ENCODE peak calls at places on chromosomes 11 and 22, in ten cellular contexts. One of them, this sample, is unnamed.

GRCh38 chr11:95977534-95978174 is 53.7 kb upstream of the MTMR2 start:
- DNase-seq in NCI-H1105: no peak
- DNase-seq in HEK293T: no peak
- DNase-seq in uterus: no peak
- DNase-seq in amniotic stem cell: no peak
- DNase-seq in epithelial cell of esophagus: peak
- DNase-seq in lung microvascular endothelial cell: peak
- DNase-seq in activated gamma-delta T cell treated with Interleukin-2 at 50 U/mL for 16 hours: no peak
- DNase-seq in IMR-90: peak
- DNase-seq in CD4-positive, alpha-beta T cell: no peak
- DNase-seq in this sample: peak

GRCh38 chr11:60951611-60951908 is 416 bp downstream of the SLC15A3 start:
- DNase-seq in NCI-H1105: no peak
- DNase-seq in HEK293T: no peak
- DNase-seq in uterus: peak
- DNase-seq in amniotic stem cell: no peak
- DNase-seq in epithelial cell of esophagus: no peak
- DNase-seq in lung microvascular endothelial cell: no peak
- DNase-seq in activated gamma-delta T cell treated with Interleukin-2 at 50 U/mL for 16 hours: no peak
- DNase-seq in IMR-90: no peak
- DNase-seq in CD4-positive, alpha-beta T cell: no peak
- DNase-seq in this sample: no peak

GRCh38 chr22:44309137-44309536 is 3.6 kb downstream of the SHISAL1 start:
- DNase-seq in NCI-H1105: no peak
- DNase-seq in HEK293T: no peak
- DNase-seq in uterus: peak
- DNase-seq in amniotic stem cell: peak
- DNase-seq in epithelial cell of esophagus: peak
- DNase-seq in lung microvascular endothelial cell: peak
- DNase-seq in activated gamma-delta T cell treated with Interleukin-2 at 50 U/mL for 16 hours: no peak
- DNase-seq in IMR-90: peak
- DNase-seq in CD4-positive, alpha-beta T cell: no peak
- DNase-seq in this sample: peak

GRCh38 chr22:31776231-31776630 is 22.4 kb downstream of the DEPDC5 start:
- DNase-seq in NCI-H1105: no peak
- DNase-seq in HEK293T: no peak
- DNase-seq in uterus: no peak
- DNase-seq in amniotic stem cell: no peak
- DNase-seq in epithelial cell of esophagus: peak
- DNase-seq in lung microvascular endothelial cell: peak
- DNase-seq in activated gamma-delta T cell treated with Interleukin-2 at 50 U/mL for 16 hours: no peak
- DNase-seq in IMR-90: no peak
- DNase-seq in CD4-positive, alpha-beta T cell: no peak
- DNase-seq in this sample: no peak

GRCh38 chr22:33443688-33444087 is 385.5 kb upstream of the SYN3 start:
- DNase-seq in NCI-H1105: no peak
- DNase-seq in HEK293T: no peak
- DNase-seq in uterus: no peak
- DNase-seq in amniotic stem cell: no peak
- DNase-seq in epithelial cell of esophagus: no peak
- DNase-seq in lung microvascular endothelial cell: no peak
- DNase-seq in activated gamma-delta T cell treated with Interleukin-2 at 50 U/mL for 16 hours: no peak
- DNase-seq in IMR-90: no peak
- DNase-seq in CD4-positive, alpha-beta T cell: no peak
- DNase-seq in this sample: no peak

GRCh38 chr22:27804683-27805297 is 3.2 kb upstream of the MN1 start:
- DNase-seq in NCI-H1105: no peak
- DNase-seq in HEK293T: peak
- DNase-seq in uterus: peak
- DNase-seq in amniotic stem cell: peak
- DNase-seq in epithelial cell of esophagus: peak
- DNase-seq in lung microvascular endothelial cell: peak
- DNase-seq in activated gamma-delta T cell treated with Interleukin-2 at 50 U/mL for 16 hours: peak
- DNase-seq in IMR-90: peak
- DNase-seq in CD4-positive, alpha-beta T cell: no peak
- DNase-seq in this sample: peak

GRCh38 chr11:28146123-28146751 is 38.0 kb downstream of the METTL15 start:
- DNase-seq in NCI-H1105: no peak
- DNase-seq in HEK293T: no peak
- DNase-seq in uterus: no peak
- DNase-seq in amniotic stem cell: peak
- DNase-seq in epithelial cell of esophagus: peak
- DNase-seq in lung microvascular endothelial cell: peak
- DNase-seq in activated gamma-delta T cell treated with Interleukin-2 at 50 U/mL for 16 hours: no peak
- DNase-seq in IMR-90: peak
- DNase-seq in CD4-positive, alpha-beta T cell: no peak
- DNase-seq in this sample: peak

GRCh38 chr22:41910599-41911291 is 4.1 kb downstream of the SHISA8 start:
- DNase-seq in NCI-H1105: no peak
- DNase-seq in HEK293T: no peak
- DNase-seq in uterus: no peak
- DNase-seq in amniotic stem cell: no peak
- DNase-seq in epithelial cell of esophagus: peak
- DNase-seq in lung microvascular endothelial cell: peak
- DNase-seq in activated gamma-delta T cell treated with Interleukin-2 at 50 U/mL for 16 hours: no peak
- DNase-seq in IMR-90: no peak
- DNase-seq in CD4-positive, alpha-beta T cell: no peak
- DNase-seq in this sample: no peak

GRCh38 chr11:12765428-12765827 is 91.2 kb downstream of the TEAD1 start:
- DNase-seq in NCI-H1105: peak
- DNase-seq in HEK293T: no peak
- DNase-seq in uterus: no peak
- DNase-seq in amniotic stem cell: no peak
- DNase-seq in epithelial cell of esophagus: no peak
- DNase-seq in lung microvascular endothelial cell: no peak
- DNase-seq in activated gamma-delta T cell treated with Interleukin-2 at 50 U/mL for 16 hours: no peak
- DNase-seq in IMR-90: peak
- DNase-seq in CD4-positive, alpha-beta T cell: no peak
- DNase-seq in this sample: peak

This sample was measured in LHCN-M2.